ENCODE peak calls at places on chromosomes 11 and 22, in four cellular contexts. C is HCT116, Q is PC-3, Y is activated T-cell treated with anti-CD3 and anti-CD28 coated beads for 4 hours. L is an unnamed sample.

GRCh38 chr11:72711141-72711540 is 36.9 kb upstream of the PDE2A start:
- DNase-seq in Y (no peak), C (no peak), Q (no peak), L (no peak)

GRCh38 chr11:10930224-10930960 is 72.5 kb upstream of the ZBED5 start:
- DNase-seq in C (no peak), Q (peak), Y (peak), L (no peak)

GRCh38 chr11:110529043-110529442 is 99.3 kb downstream of the FDX1 start:
- DNase-seq in Q (peak), Y (no peak), C (peak), L (no peak)

GRCh38 chr11:126544311-126545056 is 189.0 kb downstream of the ST3GAL4 start:
- DNase-seq in C (no peak), Q (peak), Y (no peak), L (no peak)

GRCh38 chr11:130625907-130626306 is 177.5 kb downstream of the ADAMTS15 start:
- DNase-seq in Q (no peak), Y (no peak), C (no peak), L (no peak)

GRCh38 chr22:48889887-48890692 is 937.6 kb downstream of the BRD1 start:
- DNase-seq in Y (no peak), C (no peak), Q (no peak), L (no peak)

GRCh38 chr22:50691521-50691920 is 18.9 kb downstream of the SHANK3 start:
- DNase-seq in C (peak), Y (no peak), Q (peak), L (no peak)

GRCh38 chr11:118742304-118742703 is 48.7 kb downstream of the DDX6 start:
- DNase-seq in Q (no peak), Y (no peak), C (no peak), L (no peak)